ENCODE peak calls at places on chromosomes 16 and 17, in five cellular contexts. One of them, this sample, is unnamed. For H3K4me1, the result is how much of the 10 kb centered on the place peaks cover.

GRCh38 chr17:64420143-64420670 is 28.7 kb upstream of the MILR1 start:
- DNase-seq in A549: peak
- DNase-seq in tibial nerve: no peak
- DNase-seq in stomach: no peak
- DNase-seq in sigmoid colon: no peak
- DNase-seq in this sample: no peak

GRCh38 chr16:86519007-86519648 is 8.8 kb downstream of the FOXF1 start:
- DNase-seq in A549: no peak
- DNase-seq in tibial nerve: no peak
- DNase-seq in stomach: no peak
- DNase-seq in sigmoid colon: peak
- DNase-seq in this sample: no peak

GRCh38 chr17:43732961-43733360 is 25.6 kb downstream of the SOST start:
- DNase-seq in A549: no peak
- DNase-seq in tibial nerve: no peak
- DNase-seq in stomach: no peak
- DNase-seq in sigmoid colon: no peak
- DNase-seq in this sample: no peak

GRCh38 chr16:79064259-79064658 is 536.3 kb downstream of the MAF start:
- DNase-seq in A549: no peak
- DNase-seq in tibial nerve: no peak
- DNase-seq in stomach: no peak
- DNase-seq in sigmoid colon: no peak
- DNase-seq in this sample: no peak

GRCh38 chr16:31428277-31428597 is at the start of gene COX6A2:
- DNase-seq in A549: no peak
- DNase-seq in tibial nerve: no peak
- DNase-seq in stomach: no peak
- DNase-seq in sigmoid colon: no peak
- DNase-seq in this sample: no peak

GRCh38 chr17:37050905-37051304 is 102.2 kb downstream of the AATF start:
- DNase-seq in A549: no peak
- DNase-seq in tibial nerve: no peak
- DNase-seq in stomach: no peak
- DNase-seq in sigmoid colon: no peak
- DNase-seq in this sample: no peak

GRCh38 chr17:82932146-82933005 is 92.6 kb upstream of the ZNF750 start:
- DNase-seq in A549: no peak
- DNase-seq in tibial nerve: no peak
- DNase-seq in stomach: peak
- DNase-seq in sigmoid colon: peak
- DNase-seq in this sample: peak

GRCh38 chr17:29844339-29845048 is 85.5 kb downstream of the SSH2 start:
- DNase-seq in A549: no peak
- DNase-seq in tibial nerve: no peak
- DNase-seq in stomach: no peak
- DNase-seq in sigmoid colon: no peak
- DNase-seq in this sample: no peak

GRCh38 chr17:72693956-72694355 is 398.5 kb downstream of the SLC39A11 start:
- DNase-seq in A549: no peak
- DNase-seq in tibial nerve: no peak
- DNase-seq in stomach: no peak
- DNase-seq in sigmoid colon: no peak
- DNase-seq in this sample: no peak

DNA sequence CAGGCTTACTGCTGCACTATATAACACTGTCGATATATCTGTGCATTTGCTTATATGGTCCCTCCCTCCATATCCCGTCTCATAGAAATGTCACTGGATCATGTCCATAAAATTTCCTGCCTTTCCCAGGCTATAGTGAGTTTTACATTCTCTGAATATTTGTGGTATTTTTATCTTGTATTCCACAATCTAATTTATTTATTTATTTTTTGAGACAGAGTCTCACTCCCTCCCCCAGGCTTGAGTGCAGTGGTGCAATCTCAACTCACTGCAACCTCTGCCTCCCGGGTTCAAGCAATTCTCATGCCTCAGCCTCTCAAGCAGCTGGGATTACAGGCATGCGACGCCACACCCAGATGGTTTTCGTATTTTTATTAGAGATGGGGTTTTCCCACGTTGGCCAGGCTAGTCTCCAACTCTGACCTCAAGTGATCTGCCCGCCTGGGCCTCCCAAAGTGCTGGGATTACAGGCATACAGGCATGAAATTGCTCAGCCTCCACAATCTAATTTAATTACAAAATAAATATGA is 12.9 kb downstream of the TRIM37 start:
- DNase-seq in A549: peak
- DNase-seq in tibial nerve: no peak
- DNase-seq in stomach: no peak
- DNase-seq in sigmoid colon: peak
- DNase-seq in this sample: peak
- H3K4me3 ChIP-seq in A549: peak
- H3K4me3 ChIP-seq in tibial nerve: no peak
- H3K4me3 ChIP-seq in stomach: no peak
- H3K4me3 ChIP-seq in sigmoid colon: peak
- H3K4me3 ChIP-seq in this sample: no peak

DNA sequence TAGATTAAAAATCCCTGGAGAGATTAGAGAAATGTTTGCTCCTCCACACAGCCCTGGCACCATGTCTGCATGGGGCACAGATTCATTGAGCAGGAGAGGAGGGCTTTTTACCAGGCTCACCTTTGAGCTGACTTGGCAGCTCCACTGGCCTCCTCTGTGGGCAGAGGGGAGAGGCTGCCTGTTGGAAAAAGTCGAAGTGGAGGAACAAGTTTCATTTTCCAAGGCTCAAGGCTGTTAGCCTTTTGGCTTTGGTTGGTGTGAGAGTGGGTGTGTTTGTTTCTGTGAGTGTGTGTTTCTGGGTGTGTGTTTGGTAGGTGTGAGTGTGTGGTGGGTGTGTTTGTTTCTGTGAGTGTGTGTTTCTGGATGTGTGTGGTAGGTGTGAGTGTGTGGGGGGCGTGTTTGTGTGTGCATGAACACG is 5.6 kb downstream of the TMEM238L start:
- DNase-seq in A549: no peak
- DNase-seq in tibial nerve: no peak
- DNase-seq in stomach: peak
- DNase-seq in sigmoid colon: no peak
- DNase-seq in this sample: no peak
- H3K4me1 ChIP-seq in A549: under half
- H3K4me1 ChIP-seq in tibial nerve: under half
- H3K4me1 ChIP-seq in stomach: under half
- H3K4me1 ChIP-seq in sigmoid colon: under half
- H3K4me1 ChIP-seq in this sample: under half

GRCh38 chr16:11250091-11250785 is 5.8 kb downstream of the SOCS1 start:
- DNase-seq in A549: no peak
- DNase-seq in tibial nerve: no peak
- DNase-seq in stomach: no peak
- DNase-seq in sigmoid colon: no peak
- DNase-seq in this sample: no peak
- TF ChIP-seq EP300 in A549: no peak
- TF ChIP-seq EP300 in tibial nerve: no peak
- TF ChIP-seq EP300 in stomach: no peak
- TF ChIP-seq EP300 in sigmoid colon: no peak
- TF ChIP-seq EP300 in this sample: no peak

DNA sequence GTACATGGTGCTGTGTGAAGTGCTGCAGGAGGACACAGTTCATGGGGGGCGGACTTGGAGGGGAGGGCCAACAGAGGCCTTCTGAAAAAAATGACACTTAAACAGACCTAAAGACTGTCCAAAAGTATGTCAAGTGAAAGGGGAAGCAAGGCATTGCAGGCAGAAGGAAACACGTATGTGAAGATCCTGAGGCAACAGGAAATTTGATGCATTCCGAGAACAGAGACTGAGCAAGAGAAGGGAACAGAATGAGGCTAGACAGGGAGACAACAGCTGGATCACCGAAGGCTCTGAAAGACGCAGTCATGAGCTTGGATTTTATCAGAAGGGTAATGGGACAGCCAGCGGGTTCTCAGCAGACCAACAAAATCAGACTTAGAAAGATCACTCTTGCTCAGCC is 1.1 kb downstream of the IFT20 start:
- DNase-seq in A549: no peak
- DNase-seq in tibial nerve: no peak
- DNase-seq in stomach: no peak
- DNase-seq in sigmoid colon: peak
- DNase-seq in this sample: no peak
- H3K4me3 ChIP-seq in A549: peak
- H3K4me3 ChIP-seq in tibial nerve: peak
- H3K4me3 ChIP-seq in stomach: peak
- H3K4me3 ChIP-seq in sigmoid colon: peak
- H3K4me3 ChIP-seq in this sample: peak

GRCh38 chr17:81565231-81565630 is 13.1 kb upstream of the FAAP100 start:
- DNase-seq in A549: no peak
- DNase-seq in tibial nerve: no peak
- DNase-seq in stomach: no peak
- DNase-seq in sigmoid colon: no peak
- DNase-seq in this sample: no peak

GRCh38 chr17:81564778-81565177 is 12.6 kb upstream of the FAAP100 start:
- DNase-seq in A549: no peak
- DNase-seq in tibial nerve: no peak
- DNase-seq in stomach: no peak
- DNase-seq in sigmoid colon: no peak
- DNase-seq in this sample: no peak

GRCh38 chr17:81561494-81561885 is 9.3 kb upstream of the FAAP100 start:
- DNase-seq in A549: no peak
- DNase-seq in tibial nerve: no peak
- DNase-seq in stomach: no peak
- DNase-seq in sigmoid colon: no peak
- DNase-seq in this sample: no peak

GRCh38 chr17:81566461-81567126 is 14.4 kb upstream of the FAAP100 start:
- DNase-seq in A549: peak
- DNase-seq in tibial nerve: peak
- DNase-seq in stomach: peak
- DNase-seq in sigmoid colon: peak
- DNase-seq in this sample: peak

DNA sequence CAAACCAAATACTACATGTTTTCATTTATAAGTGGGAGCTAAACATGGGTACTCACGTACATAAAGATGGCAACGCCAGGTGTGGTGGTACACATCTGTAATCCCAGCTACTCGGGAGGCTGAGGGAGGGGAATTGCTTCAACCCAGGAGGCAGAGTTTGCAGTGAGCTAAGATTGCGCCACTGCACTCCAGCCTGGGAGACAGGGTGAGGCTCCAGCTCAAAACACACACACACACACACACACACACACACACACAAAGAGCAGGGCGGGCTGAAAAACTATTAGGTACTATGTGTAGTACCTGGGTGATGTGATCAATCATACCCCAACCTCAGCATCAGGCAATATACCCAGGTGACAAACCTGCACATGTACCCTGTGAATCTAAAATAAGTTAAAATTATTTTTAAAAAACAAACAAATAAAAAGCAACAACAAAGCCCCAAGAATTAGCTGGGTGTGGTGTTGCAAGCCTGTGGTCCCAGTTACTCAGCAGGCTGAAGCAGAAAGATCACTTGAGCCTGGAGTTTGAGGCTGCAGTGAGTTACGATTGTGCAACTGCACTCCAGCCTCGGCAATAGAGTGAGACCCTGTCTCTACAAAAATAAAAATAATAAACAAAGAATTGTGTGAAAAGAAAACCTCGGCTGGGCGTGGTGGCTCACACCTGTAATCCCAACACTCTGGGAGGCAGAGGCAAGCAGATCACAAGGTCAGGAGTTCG is 11.9 kb upstream of the FAAP100 start:
- DNase-seq in A549: peak
- DNase-seq in tibial nerve: no peak
- DNase-seq in stomach: no peak
- DNase-seq in sigmoid colon: no peak
- DNase-seq in this sample: no peak
- H3K4me1 ChIP-seq in A549: half or more
- H3K4me1 ChIP-seq in tibial nerve: under half
- H3K4me1 ChIP-seq in stomach: under half
- H3K4me1 ChIP-seq in sigmoid colon: under half
- H3K4me1 ChIP-seq in this sample: under half

GRCh38 chr16:19858006-19858653 is 26.5 kb downstream of the GPRC5B start:
- DNase-seq in A549: no peak
- DNase-seq in tibial nerve: no peak
- DNase-seq in stomach: no peak
- DNase-seq in sigmoid colon: no peak
- DNase-seq in this sample: no peak

GRCh38 chr16:19857593-19857992 is 27.1 kb downstream of the GPRC5B start:
- DNase-seq in A549: no peak
- DNase-seq in tibial nerve: no peak
- DNase-seq in stomach: no peak
- DNase-seq in sigmoid colon: no peak
- DNase-seq in this sample: no peak

GRCh38 chr16:19859166-19859565 is 25.5 kb downstream of the GPRC5B start:
- DNase-seq in A549: no peak
- DNase-seq in tibial nerve: no peak
- DNase-seq in stomach: no peak
- DNase-seq in sigmoid colon: no peak
- DNase-seq in this sample: no peak

GRCh38 chr16:19859603-19860002 is 25.0 kb downstream of the GPRC5B start:
- DNase-seq in A549: no peak
- DNase-seq in tibial nerve: no peak
- DNase-seq in stomach: no peak
- DNase-seq in sigmoid colon: peak
- DNase-seq in this sample: no peak

GRCh38 chr16:19858654-19859018 is 26.0 kb downstream of the GPRC5B start:
- DNase-seq in A549: no peak
- DNase-seq in tibial nerve: no peak
- DNase-seq in stomach: no peak
- DNase-seq in sigmoid colon: peak
- DNase-seq in this sample: no peak
- TF ChIP-seq EP300 in A549: no peak
- TF ChIP-seq EP300 in tibial nerve: no peak
- TF ChIP-seq EP300 in stomach: no peak
- TF ChIP-seq EP300 in sigmoid colon: no peak
- TF ChIP-seq EP300 in this sample: no peak

DNA sequence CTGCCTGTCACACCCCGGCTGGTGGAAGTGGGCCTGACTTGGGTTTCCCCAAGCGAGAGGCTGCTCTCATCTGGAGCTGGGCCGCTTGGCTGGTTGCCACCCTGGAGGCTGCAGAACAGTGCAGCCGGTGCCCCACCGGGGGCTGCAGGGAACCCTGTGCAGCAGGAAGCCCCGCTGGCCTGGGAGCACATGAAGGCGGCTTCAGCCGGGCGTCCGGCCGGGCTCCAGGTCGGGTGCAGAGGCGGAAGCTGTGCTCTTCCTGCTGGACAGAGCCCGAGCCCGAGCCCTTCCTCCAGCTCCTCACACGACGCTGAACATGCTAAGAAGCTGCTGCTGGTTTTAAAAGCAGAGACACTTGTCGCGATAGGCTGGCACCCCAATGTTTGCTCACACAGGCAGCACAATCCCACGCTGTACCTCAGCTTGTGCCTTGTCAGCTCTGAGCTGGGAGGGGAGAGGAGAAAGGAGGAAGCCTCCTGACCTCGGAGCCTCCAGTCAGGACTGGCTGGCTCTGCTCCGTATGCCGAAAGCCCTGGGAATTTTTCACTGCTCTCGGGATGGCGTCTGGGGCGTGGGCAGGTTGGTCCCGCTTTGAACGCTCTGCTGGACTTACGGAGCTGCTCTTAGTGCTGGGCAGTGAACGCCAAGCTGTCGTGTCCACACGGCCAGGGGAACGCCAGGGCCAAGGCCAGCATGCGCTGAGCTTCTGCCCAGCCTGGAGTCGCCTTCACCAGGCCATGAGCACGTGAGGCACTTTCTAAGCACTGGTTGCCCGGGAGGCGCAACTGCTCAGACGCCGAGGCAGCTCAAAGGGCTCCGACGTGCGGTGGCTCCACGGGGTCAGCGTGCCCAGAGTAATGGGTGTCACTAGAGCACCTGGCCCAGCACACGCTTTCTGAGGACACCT is 8.8 kb downstream of the CDK5R1 start:
- DNase-seq in A549: no peak
- DNase-seq in tibial nerve: no peak
- DNase-seq in stomach: no peak
- DNase-seq in sigmoid colon: peak
- DNase-seq in this sample: peak
- H3K4me3 ChIP-seq in A549: no peak
- H3K4me3 ChIP-seq in tibial nerve: no peak
- H3K4me3 ChIP-seq in stomach: no peak
- H3K4me3 ChIP-seq in sigmoid colon: no peak
- H3K4me3 ChIP-seq in this sample: no peak